ENCODE peak calls at places on chromosomes 6 and 20, in six cellular contexts. C is CD4-positive, CD25-positive, alpha-beta regulatory T cell; Y is uterus; W is IMR-90; H is CD8-positive, alpha-beta T cell; P is effector memory CD4-positive, alpha-beta T cell. N is an unnamed sample. For H3K27me3, the result is how much of the 10 kb centered on the place peaks cover.

GRCh38 chr20:45440424-45440823 is 24.5 kb downstream of the PIGT start:
- DNase-seq in Y (no peak), H (no peak), C (no peak), P (no peak), W (no peak), N (no peak)

GRCh38 chr6:25354078-25354940 is 75.1 kb downstream of the CARMIL1 start:
- DNase-seq in P (no peak), W (peak), H (no peak), Y (no peak), C (no peak), N (peak)

GRCh38 chr20:64108731-64109389 is 1.5 kb upstream of the NPBWR2 start:
- DNase-seq in Y (peak), W (no peak), P (no peak), H (no peak), C (no peak), N (no peak)

GRCh38 chr6:123503619-123504018 is 133.1 kb downstream of the TRDN start:
- DNase-seq in W (no peak), P (no peak), C (no peak), H (no peak), Y (no peak), N (no peak)

GRCh38 chr6:92023410-92023940 is 1395.9 kb downstream of the EPHA7 start:
- DNase-seq in P (no peak), C (no peak), H (no peak), Y (no peak), W (no peak), N (no peak)

GRCh38 chr20:58702161-58702510 is 9.5 kb downstream of the NPEPL1 start:
- DNase-seq in P (no peak), H (no peak), W (no peak), Y (no peak), C (no peak), N (no peak)

GRCh38 chr20:22663528-22664025 is 79.2 kb upstream of the FOXA2 start:
- DNase-seq in Y (no peak), W (no peak), P (no peak), H (no peak), C (no peak), N (no peak)

GRCh38 chr6:72966628-72967280 is 258.5 kb downstream of the KHDC1L start:
- DNase-seq in C (no peak), P (no peak), Y (no peak), W (peak), H (no peak), N (peak)

GRCh38 chr6:2480267-2480966 is 235.0 kb upstream of the GMDS start:
- DNase-seq in C (no peak), W (no peak), H (no peak), Y (no peak), P (no peak), N (no peak)

GRCh38 chr6:148907573-148907972 is 160.7 kb downstream of the UST start:
- DNase-seq in C (no peak), Y (no peak), P (no peak), H (no peak), W (no peak), N (no peak)

GRCh38 chr6:4139272-4139671 is 3.9 kb upstream of the ECI2 start:
- DNase-seq in Y (no peak), H (no peak), W (no peak), C (no peak), P (no peak), N (no peak)

GRCh38 chr20:17618673-17619013 is 48.8 kb downstream of the DSTN start:
- DNase-seq in C (no peak), Y (no peak), W (no peak), P (no peak), H (no peak), N (no peak)

GRCh38 chr20:35881676-35882075 is 72.6 kb downstream of the SCAND1 start:
- DNase-seq in P (no peak), C (no peak), Y (no peak), W (no peak), H (no peak), N (no peak)

GRCh38 chr6:148518371-148519156 is 175.9 kb downstream of the SASH1 start:
- DNase-seq in W (no peak), P (no peak), H (no peak), C (no peak), Y (no peak), N (no peak)

GRCh38 chr6:85580878-85581267 is 12.8 kb downstream of the SNX14 start:
- DNase-seq in C (no peak), W (peak), H (no peak), Y (no peak), P (no peak), N (no peak)

GRCh38 chr6:149545258-149545753 is 537 bp downstream of the PPIL4 start:
- DNase-seq in C (peak), H (peak), W (peak), P (peak), Y (peak), N (peak)

GRCh38 chr20:38985060-38985459 is 22.9 kb downstream of the DHX35 start:
- DNase-seq in H (no peak), P (no peak), W (no peak), Y (no peak), C (no peak), N (no peak)

GRCh38 chr6:134701301-134701700 is 248.6 kb downstream of the ALDH8A1 start:
- DNase-seq in H (no peak), Y (no peak), W (no peak), C (no peak), P (no peak), N (no peak)

GRCh38 chr6:138651491-138651890 is 122.1 kb upstream of the CCDC28A start:
- DNase-seq in W (no peak), H (no peak), C (no peak), P (no peak), Y (no peak), N (no peak)

GRCh38 chr20:19967441-19967840 is 49.7 kb upstream of the NAA20 start:
- DNase-seq in H (no peak), Y (no peak), W (no peak), C (no peak), P (no peak), N (no peak)

GRCh38 chr20:51385941-51386530 is 156.5 kb downstream of the NFATC2 start:
- DNase-seq in W (peak), P (no peak), H (peak), Y (no peak), C (peak), N (peak)

GRCh38 chr20:2103454-2104153 is 2.0 kb downstream of the STK35 start:
- DNase-seq in H (no peak), Y (no peak), C (peak), W (no peak), P (no peak), N (peak)

GRCh38 chr6:34664270-34664971 is 32.1 kb downstream of the ILRUN start:
- DNase-seq in P (no peak), W (peak), C (peak), Y (no peak), H (no peak), N (peak)

DNA sequence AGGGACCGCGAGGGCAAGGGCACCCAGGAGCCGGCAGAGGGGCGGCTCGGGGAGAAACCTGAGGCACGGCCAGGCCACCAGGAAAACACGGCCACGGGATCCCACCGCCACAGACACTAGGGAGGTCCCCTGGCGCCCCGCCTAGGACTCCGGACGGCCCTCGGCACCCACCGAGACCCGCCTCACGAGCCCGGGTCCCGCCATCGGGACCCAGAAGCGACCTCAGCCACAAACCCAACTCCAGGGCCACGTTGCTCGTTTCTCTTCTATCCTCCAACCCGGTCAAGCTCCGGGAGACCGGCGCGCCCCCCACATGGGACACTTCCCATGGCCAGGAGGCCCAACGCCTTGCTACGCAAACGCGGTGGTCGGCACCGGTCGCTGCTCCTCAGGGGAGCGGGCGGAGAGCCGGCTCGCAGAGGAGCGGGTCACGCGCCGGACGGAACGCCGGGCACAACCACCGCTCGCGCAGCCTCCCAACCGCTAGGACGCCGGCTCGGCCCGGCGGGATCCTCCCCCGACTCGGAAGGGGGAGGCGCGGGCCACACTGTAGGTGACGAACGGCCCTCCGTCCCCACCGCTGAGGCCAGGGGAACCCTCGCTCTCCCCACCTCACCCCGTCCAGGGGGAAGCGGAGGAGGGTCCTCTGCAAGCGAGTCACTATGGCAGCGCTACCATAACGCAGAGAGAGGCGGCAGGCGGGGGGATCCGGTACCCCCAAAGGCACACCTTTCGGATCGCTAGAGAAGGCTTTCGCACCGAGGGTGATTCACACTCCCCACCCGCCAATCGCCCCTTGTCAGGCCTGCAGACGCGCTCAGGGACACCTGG is 1514.1 kb upstream of the DEFB115 start:
- DNase-seq in Y (no peak), C (no peak), W (no peak), H (no peak), P (no peak), N (no peak)
- H3K4me3 ChIP-seq in Y (no peak), C (no peak), W (no peak), H (no peak), P (no peak), N (no peak)

DNA sequence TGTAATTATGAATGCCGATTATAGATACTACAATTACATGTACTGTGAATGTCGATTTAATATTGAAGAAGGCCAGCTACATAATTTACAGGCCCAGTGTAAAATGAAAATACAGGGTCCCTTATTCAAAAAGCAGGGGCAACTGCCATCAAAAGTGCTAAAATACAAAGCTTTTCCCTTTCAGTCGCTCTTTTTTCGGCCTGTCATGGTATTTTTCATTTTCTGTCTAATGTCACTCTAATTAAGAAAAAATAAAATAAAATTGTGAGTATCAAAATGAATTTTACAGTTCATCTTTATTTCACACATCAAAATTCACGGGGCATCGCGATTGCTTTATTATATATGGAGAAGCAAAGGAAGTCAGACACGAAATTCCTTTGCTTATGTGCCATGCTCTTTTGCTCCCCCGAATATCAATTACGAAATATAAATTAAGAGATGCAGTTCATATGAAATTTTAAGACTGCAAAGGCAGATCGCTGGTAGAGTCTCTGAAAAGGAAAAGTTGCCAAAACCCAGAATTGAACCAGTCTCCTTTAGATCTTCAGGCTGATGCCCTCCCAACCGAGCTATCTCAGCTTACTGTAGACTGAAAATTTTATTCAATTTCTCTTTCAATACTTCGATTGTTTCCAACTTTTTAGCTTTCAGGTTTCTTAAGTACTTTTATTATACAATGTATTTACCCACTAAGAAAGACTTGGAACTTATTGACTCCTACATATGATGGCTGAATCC is 197.0 kb downstream of the TRIM27 start:
- DNase-seq in H (no peak), W (no peak), P (no peak), Y (no peak), C (no peak), N (no peak)
- H3K27me3 ChIP-seq in H (under half), W (under half), P (under half), Y (under half), C (under half), N (under half)

GRCh38 chr6:169387809-169388383 is 134.2 kb upstream of the THBS2 start:
- DNase-seq in P (no peak), H (no peak), C (no peak), Y (no peak), W (no peak), N (no peak)
- H3K4me3 ChIP-seq in P (no peak), H (no peak), C (no peak), Y (no peak), W (no peak), N (no peak)

GRCh38 chr6:40436685-40437604 is 150.2 kb downstream of the LRFN2 start:
- DNase-seq in P (no peak), H (no peak), Y (no peak), C (no peak), W (no peak), N (peak)
- H3K27me3 ChIP-seq in P (under half), H (under half), Y (under half), C (under half), W (under half), N (under half)

DNA sequence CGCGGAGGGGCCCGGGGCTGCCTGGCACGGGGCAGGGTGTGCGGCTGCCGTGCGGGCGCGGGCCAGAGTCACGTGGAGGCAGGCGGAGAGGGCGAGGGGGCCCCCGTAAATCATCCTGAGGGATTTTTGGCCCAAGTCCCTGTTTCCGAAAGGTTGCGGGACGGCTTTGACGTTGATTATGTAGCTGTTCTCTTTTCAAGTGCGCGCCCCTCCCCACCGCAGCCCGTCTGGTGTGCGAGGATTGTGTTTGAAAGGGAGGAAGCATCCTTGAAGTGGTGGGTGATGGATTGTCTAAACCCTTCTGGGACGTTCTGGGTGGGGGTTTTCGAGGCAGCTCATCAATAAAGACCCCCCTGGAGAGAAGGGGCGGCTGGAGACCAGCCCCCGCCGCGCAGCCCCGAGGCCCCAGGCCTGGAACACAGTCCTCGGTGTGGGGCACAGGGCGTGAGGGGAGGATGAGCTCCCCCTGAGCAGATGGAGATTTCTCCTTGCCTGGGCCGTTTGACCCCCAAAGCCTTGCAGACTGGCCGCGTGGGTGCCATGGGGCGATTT is 7.0 kb upstream of the FOXF2 start:
- DNase-seq in W (no peak), C (no peak), Y (no peak), H (no peak), P (no peak), N (no peak)
- H3K4me3 ChIP-seq in W (no peak), C (no peak), Y (no peak), H (no peak), P (peak), N (peak)

DNA sequence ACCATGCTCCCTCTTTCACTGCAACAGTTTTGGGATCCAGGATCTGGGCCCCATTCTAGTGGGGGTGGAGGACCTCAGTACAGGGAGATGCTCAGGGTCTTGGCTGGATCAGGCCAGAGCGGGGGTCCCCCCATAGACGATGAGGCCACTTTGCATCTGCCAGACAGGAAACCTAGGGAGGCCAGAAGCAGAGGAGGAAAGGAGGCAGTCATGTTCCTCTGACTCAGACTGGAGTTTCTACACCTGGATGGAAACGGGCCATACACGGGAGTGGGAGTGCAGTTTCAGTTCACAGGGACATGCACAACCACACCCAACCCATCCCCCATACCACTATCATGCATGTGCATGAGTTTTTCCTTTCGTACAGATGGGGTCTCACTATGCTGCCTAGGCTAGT is 3.6 kb upstream of the EMILIN3 start:
- DNase-seq in C (no peak), P (no peak), W (no peak), Y (no peak), H (no peak), N (no peak)
- H3K27me3 ChIP-seq in C (under half), P (under half), W (half or more), Y (under half), H (under half), N (half or more)

N was measured in adipocyte.